ENCODE peak calls at places on chromosomes 6 and 20, in seven cellular contexts. One of them, this sample, is unnamed.

GRCh38 chr6:14542670-14543366 is 425.2 kb downstream of the CD83 start:
- DNase-seq in midbrain: no peak
- DNase-seq in GM10248: peak
- DNase-seq in fibroblast of lung: peak
- DNase-seq in Calu3: peak
- DNase-seq in activated CD4-positive, alpha-beta T cell treated with anti-CD3 and anti-CD28 coated beads, Interleukin-2, amount 50 U/mL, for 24 hours: peak
- DNase-seq in NAMALWA: peak
- DNase-seq in this sample: no peak

GRCh38 chr6:134165827-134166226 is 113.4 kb upstream of the SLC2A12 start:
- DNase-seq in midbrain: no peak
- DNase-seq in GM10248: no peak
- DNase-seq in fibroblast of lung: no peak
- DNase-seq in Calu3: no peak
- DNase-seq in activated CD4-positive, alpha-beta T cell treated with anti-CD3 and anti-CD28 coated beads, Interleukin-2, amount 50 U/mL, for 24 hours: no peak
- DNase-seq in NAMALWA: no peak
- DNase-seq in this sample: no peak

GRCh38 chr6:105178110-105178509 is 1.7 kb downstream of the POPDC3 start:
- DNase-seq in midbrain: peak
- DNase-seq in GM10248: no peak
- DNase-seq in fibroblast of lung: peak
- DNase-seq in Calu3: no peak
- DNase-seq in activated CD4-positive, alpha-beta T cell treated with anti-CD3 and anti-CD28 coated beads, Interleukin-2, amount 50 U/mL, for 24 hours: no peak
- DNase-seq in NAMALWA: no peak
- DNase-seq in this sample: no peak

GRCh38 chr20:41249371-41249770 is 68.2 kb downstream of the ZHX3 start:
- DNase-seq in midbrain: peak
- DNase-seq in GM10248: peak
- DNase-seq in fibroblast of lung: peak
- DNase-seq in Calu3: no peak
- DNase-seq in activated CD4-positive, alpha-beta T cell treated with anti-CD3 and anti-CD28 coated beads, Interleukin-2, amount 50 U/mL, for 24 hours: no peak
- DNase-seq in NAMALWA: no peak
- DNase-seq in this sample: no peak

GRCh38 chr20:9052136-9052535 is 16.8 kb upstream of the PLCB4 start:
- DNase-seq in midbrain: no peak
- DNase-seq in GM10248: no peak
- DNase-seq in fibroblast of lung: no peak
- DNase-seq in Calu3: no peak
- DNase-seq in activated CD4-positive, alpha-beta T cell treated with anti-CD3 and anti-CD28 coated beads, Interleukin-2, amount 50 U/mL, for 24 hours: no peak
- DNase-seq in NAMALWA: no peak
- DNase-seq in this sample: no peak

GRCh38 chr6:34926655-34927054 is 37.6 kb downstream of the ANKS1A start:
- DNase-seq in midbrain: no peak
- DNase-seq in GM10248: no peak
- DNase-seq in fibroblast of lung: no peak
- DNase-seq in Calu3: peak
- DNase-seq in activated CD4-positive, alpha-beta T cell treated with anti-CD3 and anti-CD28 coated beads, Interleukin-2, amount 50 U/mL, for 24 hours: no peak
- DNase-seq in NAMALWA: no peak
- DNase-seq in this sample: no peak

GRCh38 chr6:146047356-146047755 is 18.5 kb downstream of the GRM1 start:
- DNase-seq in midbrain: no peak
- DNase-seq in GM10248: no peak
- DNase-seq in fibroblast of lung: no peak
- DNase-seq in Calu3: no peak
- DNase-seq in activated CD4-positive, alpha-beta T cell treated with anti-CD3 and anti-CD28 coated beads, Interleukin-2, amount 50 U/mL, for 24 hours: no peak
- DNase-seq in NAMALWA: no peak
- DNase-seq in this sample: no peak

GRCh38 chr6:47126647-47127339 is 84.7 kb upstream of the ADGRF1 start:
- DNase-seq in midbrain: no peak
- DNase-seq in GM10248: no peak
- DNase-seq in fibroblast of lung: no peak
- DNase-seq in Calu3: peak
- DNase-seq in activated CD4-positive, alpha-beta T cell treated with anti-CD3 and anti-CD28 coated beads, Interleukin-2, amount 50 U/mL, for 24 hours: no peak
- DNase-seq in NAMALWA: no peak
- DNase-seq in this sample: no peak

GRCh38 chr20:23159256-23159922 is 73.3 kb upstream of the CD93 start:
- DNase-seq in midbrain: no peak
- DNase-seq in GM10248: no peak
- DNase-seq in fibroblast of lung: peak
- DNase-seq in Calu3: no peak
- DNase-seq in activated CD4-positive, alpha-beta T cell treated with anti-CD3 and anti-CD28 coated beads, Interleukin-2, amount 50 U/mL, for 24 hours: no peak
- DNase-seq in NAMALWA: no peak
- DNase-seq in this sample: no peak

GRCh38 chr6:122118945-122119506 is 280.4 kb upstream of the HSF2 start:
- DNase-seq in midbrain: no peak
- DNase-seq in GM10248: no peak
- DNase-seq in fibroblast of lung: no peak
- DNase-seq in Calu3: no peak
- DNase-seq in activated CD4-positive, alpha-beta T cell treated with anti-CD3 and anti-CD28 coated beads, Interleukin-2, amount 50 U/mL, for 24 hours: no peak
- DNase-seq in NAMALWA: no peak
- DNase-seq in this sample: no peak

GRCh38 chr6:119587537-119587936 is 238.0 kb upstream of the MAN1A1 start:
- DNase-seq in midbrain: no peak
- DNase-seq in GM10248: no peak
- DNase-seq in fibroblast of lung: no peak
- DNase-seq in Calu3: peak
- DNase-seq in activated CD4-positive, alpha-beta T cell treated with anti-CD3 and anti-CD28 coated beads, Interleukin-2, amount 50 U/mL, for 24 hours: no peak
- DNase-seq in NAMALWA: no peak
- DNase-seq in this sample: no peak

GRCh38 chr6:107737397-107737793 is 86.7 kb downstream of the SCML4 start:
- DNase-seq in midbrain: no peak
- DNase-seq in GM10248: no peak
- DNase-seq in fibroblast of lung: no peak
- DNase-seq in Calu3: no peak
- DNase-seq in activated CD4-positive, alpha-beta T cell treated with anti-CD3 and anti-CD28 coated beads, Interleukin-2, amount 50 U/mL, for 24 hours: no peak
- DNase-seq in NAMALWA: no peak
- DNase-seq in this sample: no peak

This sample was measured in mesothelial cell of epicardium.